ENCODE peak calls at places on chromosomes 5 and 9, in ten cellular contexts. F is H9, B is cardiac muscle cell, U is GM23338, H is brain microvascular endothelial cell, W is lower lobe of right lung, J is SK-N-SH, L is tibial artery, T is thoracic aorta, Y is AG04450. S is an unnamed sample.

GRCh38 chr5:169934990-169935389 is 45.3 kb downstream of the INSYN2B start:
- DNase-seq in F (no peak), B (no peak), U (no peak), H (no peak), W (no peak), J (no peak), L (no peak), T (no peak), Y (peak; percentile 41), S (no peak)

GRCh38 chr5:180670586-180671359 is 21.4 kb upstream of the FLT4 start:
- DNase-seq in F (peak; percentile 60), B (peak; percentile 76), U (peak; percentile 74), H (peak; percentile 35), W (no peak), J (peak; percentile 61), L (no peak), T (no peak), Y (no peak), S (no peak)

GRCh38 chr9:122356627-122357026 is 14.2 kb upstream of the PTGS1 start:
- DNase-seq in F (peak; percentile 61), B (peak; percentile 21), U (peak; percentile 71), H (no peak), W (no peak), J (no peak), L (no peak), T (no peak), Y (no peak), S (no peak)

GRCh38 chr9:91882628-91883027 is 67.4 kb downstream of the ROR2 start:
- DNase-seq in F (no peak), B (no peak), U (no peak), H (no peak), W (no peak), J (no peak), L (no peak), T (no peak), Y (no peak), S (no peak)

GRCh38 chr9:98085058-98085457 is 28.5 kb downstream of the NANS start:
- DNase-seq in F (no peak), B (no peak), U (no peak), H (no peak), W (no peak), J (no peak), L (peak; percentile 27), T (no peak), Y (no peak), S (peak; percentile 43)

GRCh38 chr5:66849803-66850202 is 253.6 kb downstream of the MAST4 start:
- DNase-seq in F (no peak), B (no peak), U (no peak), H (peak; percentile 16), W (no peak), J (no peak), L (no peak), T (no peak), Y (no peak), S (no peak)

GRCh38 chr9:84375954-84376353 is 35.4 kb upstream of the SLC28A3 start:
- DNase-seq in F (no peak), B (no peak), U (no peak), H (no peak), W (no peak), J (peak; percentile 36), L (no peak), T (no peak), Y (no peak), S (no peak)

GRCh38 chr9:110027624-110028023 is 180.3 kb downstream of the C9orf152 start:
- DNase-seq in F (no peak), B (no peak), U (peak; percentile 37), H (peak; percentile 78), W (no peak), J (no peak), L (no peak), T (no peak), Y (no peak), S (no peak)

GRCh38 chr5:143161893-143162520 is 241.5 kb downstream of the NR3C1 start:
- DNase-seq in F (no peak), B (no peak), U (no peak), H (peak; percentile 52), W (no peak), J (no peak), L (no peak), T (no peak), Y (no peak), S (peak; percentile 88)

GRCh38 chr9:34379334-34380033 is 2.8 kb upstream of the MYORG start:
- DNase-seq in F (peak; percentile 94), B (peak; percentile 85), U (peak; percentile 93), H (peak; percentile 79), W (peak; percentile 90), J (peak; percentile 85), L (peak; percentile 91), T (peak; percentile 68), Y (peak; percentile 49), S (peak; percentile 92)

GRCh38 chr9:34380034-34380510 is 3.4 kb upstream of the MYORG start:
- DNase-seq in F (peak; percentile 47), B (peak; percentile 32), U (peak; percentile 51), H (no peak), W (peak; percentile 54), J (no peak), L (no peak), T (no peak), Y (no peak), S (no peak)

GRCh38 chr9:34381323-34381722 is 4.6 kb upstream of the MYORG start:
- DNase-seq in F (peak; percentile 69), B (no peak), U (peak; percentile 82), H (no peak), W (peak; percentile 53), J (no peak), L (no peak), T (no peak), Y (no peak), S (peak; percentile 63)

GRCh38 chr9:34382054-34382453 is 5.4 kb upstream of the MYORG start:
- DNase-seq in F (peak; percentile 22), B (no peak), U (no peak), H (no peak), W (no peak), J (no peak), L (no peak), T (no peak), Y (no peak), S (peak; percentile 65)

DNA sequence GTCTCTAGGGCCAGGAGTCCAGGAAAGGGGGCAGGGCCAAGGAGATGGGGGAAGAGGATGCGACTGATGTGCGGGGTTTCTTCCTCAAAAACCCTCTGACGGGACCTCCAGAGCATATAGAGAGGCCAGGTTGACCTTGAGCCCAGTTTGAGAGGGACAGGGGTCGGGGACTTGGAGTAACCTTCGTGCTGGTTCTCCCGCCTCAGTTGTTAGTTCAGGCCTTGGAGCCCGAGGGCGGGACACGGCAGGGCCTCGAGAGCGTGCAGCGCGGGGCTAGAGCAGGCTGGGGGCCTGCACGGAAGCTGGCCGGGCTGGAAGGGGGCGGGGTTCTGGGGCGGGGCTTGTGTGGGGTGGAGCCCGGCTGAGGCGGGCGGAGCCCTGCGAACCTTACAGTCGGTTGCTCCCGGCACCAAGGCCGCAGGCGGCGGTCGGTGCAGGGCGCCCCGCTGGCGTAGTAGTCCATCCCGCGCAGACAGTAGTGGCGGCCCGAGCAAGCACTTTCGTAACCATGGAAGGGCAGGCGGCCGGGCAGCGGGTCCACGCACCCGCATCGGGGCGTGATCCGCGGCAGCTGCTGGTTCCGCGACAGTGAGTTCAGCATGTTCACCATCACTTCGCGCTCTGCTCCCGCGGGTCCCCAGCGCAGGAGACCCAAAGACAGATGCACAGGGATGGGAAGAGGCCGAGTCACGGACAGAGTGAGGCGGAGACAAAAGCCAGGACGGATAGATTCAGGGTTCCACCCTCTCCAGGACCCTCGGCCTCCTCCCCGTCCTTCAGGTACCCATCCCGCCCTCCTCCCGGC is 4.0 kb upstream of the MYORG start:
- DNase-seq in F (peak; percentile 92), B (peak; percentile 83), U (peak; percentile 83), H (peak; percentile 51), W (peak; percentile 87), J (peak; percentile 94), L (peak; percentile 83), T (no peak), Y (peak; percentile 8), S (no peak)
- H3K27ac ChIP-seq in F (no peak overlapping the region), B (no peak overlapping the region), U (no peak overlapping the region), H (no peak overlapping the region), W (peak overlapping the region; percentile 36), J (no peak overlapping the region), L (peak overlapping the region; percentile 29), T (no peak overlapping the region), Y (no peak overlapping the region), S (no peak overlapping the region)

GRCh38 chr5:5353681-5354080 is 68.8 kb upstream of the ICE1 start:
- DNase-seq in F (peak; percentile 53), B (no peak), U (peak; percentile 46), H (no peak), W (no peak), J (no peak), L (no peak), T (no peak), Y (no peak), S (no peak)
- H3K27ac ChIP-seq in F (no peak overlapping the region), B (no peak overlapping the region), U (no peak overlapping the region), H (no peak overlapping the region), W (no peak overlapping the region), J (no peak overlapping the region), L (no peak overlapping the region), T (no peak overlapping the region), Y (no peak overlapping the region), S (no peak overlapping the region)

DNA sequence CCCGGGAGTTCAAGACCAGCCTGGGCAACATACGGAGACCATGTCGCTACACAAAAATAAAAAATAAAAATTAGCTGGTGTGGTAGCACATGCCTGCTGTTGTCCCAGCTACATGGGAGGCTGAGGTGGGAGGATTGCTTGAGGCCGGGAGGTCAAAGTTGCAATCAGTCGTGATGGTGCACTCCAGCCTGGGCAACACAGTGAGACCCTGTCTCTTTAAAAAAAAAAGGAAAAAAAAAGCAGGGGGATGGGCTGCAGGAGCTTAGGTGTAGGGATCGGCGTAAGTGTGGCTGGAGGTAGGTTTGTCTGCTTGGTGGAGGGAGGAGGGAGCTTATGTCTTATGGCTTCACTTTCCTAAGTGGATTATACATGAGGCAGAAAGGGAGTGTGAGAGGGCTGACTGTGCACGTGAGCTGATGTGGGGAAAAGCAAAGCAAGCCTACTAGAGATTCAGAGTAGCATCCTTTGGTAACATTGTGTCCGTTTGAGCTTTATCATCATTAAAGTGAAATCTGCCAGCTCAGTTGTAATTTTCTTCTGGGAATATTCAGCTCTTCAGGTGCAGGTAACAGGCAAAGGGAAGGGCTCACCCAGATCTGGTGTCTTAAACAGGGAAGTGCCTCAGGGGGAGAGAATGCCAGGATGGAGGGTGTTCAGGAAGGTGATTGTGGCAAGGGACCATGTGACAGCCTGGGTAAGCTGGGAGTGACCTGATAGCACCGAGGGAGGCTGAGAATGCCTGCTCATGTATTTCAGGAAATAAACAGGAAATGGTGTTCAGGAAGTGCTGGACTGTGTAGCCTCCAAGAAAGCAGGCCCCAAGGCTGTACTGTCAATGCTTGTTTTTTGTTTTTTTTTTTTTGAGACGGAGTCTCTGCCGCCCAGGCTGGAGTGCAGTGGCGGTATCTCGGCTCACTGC is 17.6 kb upstream of the SETX start:
- DNase-seq in F (no peak), B (no peak), U (no peak), H (no peak), W (peak; percentile 71), J (peak; percentile 58), L (peak; percentile 76), T (no peak), Y (no peak), S (peak; percentile 68)
- H3K27ac ChIP-seq in F (no peak overlapping the region), B (no peak overlapping the region), U (peak overlapping the region; percentile 9), H (no peak overlapping the region), W (peak overlapping the region; percentile 72), J (no peak overlapping the region), L (no peak overlapping the region), T (peak overlapping the region; percentile 30), Y (no peak overlapping the region), S (peak overlapping the region; percentile 56)

DNA sequence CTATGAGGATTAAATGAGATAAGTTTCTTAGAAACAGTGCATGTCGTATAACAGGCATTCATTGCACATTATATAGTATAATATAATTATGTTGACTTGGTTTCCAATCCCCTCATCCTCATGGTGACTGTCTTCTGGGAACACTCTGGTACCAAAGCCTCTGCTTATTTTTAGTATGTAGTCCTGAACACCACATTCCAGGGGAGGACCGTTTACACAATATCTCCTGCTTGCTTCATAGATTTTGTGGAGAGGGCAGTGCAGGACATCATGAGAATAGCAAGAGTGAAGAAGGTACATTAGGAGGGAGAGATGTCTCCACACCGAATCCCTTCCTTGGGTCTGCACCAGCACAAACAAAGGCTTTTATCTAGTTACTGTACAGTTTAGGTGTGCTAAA is 20.5 kb upstream of the BHMT start:
- DNase-seq in F (no peak), B (no peak), U (no peak), H (no peak), W (no peak), J (no peak), L (no peak), T (no peak), Y (no peak), S (no peak)
- H3K27ac ChIP-seq in F (no peak overlapping the region), B (no peak overlapping the region), U (no peak overlapping the region), H (no peak overlapping the region), W (no peak overlapping the region), J (no peak overlapping the region), L (no peak overlapping the region), T (no peak overlapping the region), Y (no peak overlapping the region), S (no peak overlapping the region)